ENCODE peak calls at places on chromosomes 1 and 21, in five cellular contexts. D is CD8-positive, alpha-beta T cell; G is OCI-LY7; E is colonic mucosa; A is cardiac fibroblast. P is an unnamed sample.

GRCh38 chr1:236421022-236421421 is 26.9 kb downstream of the EDARADD start:
- DNase-seq in G (no peak), D (no peak), A (peak), E (no peak), P (no peak)

GRCh38 chr1:82718719-82719419 is 918.1 kb downstream of the ADGRL2 start:
- DNase-seq in E (no peak), G (no peak), D (no peak), A (no peak), P (no peak)

GRCh38 chr1:84803604-84804003 is 89.4 kb downstream of the LPAR3 start:
- DNase-seq in A (no peak), G (no peak), D (no peak), E (peak), P (no peak)

GRCh38 chr1:178310685-178311105 is 186.1 kb downstream of the CLEC20A start:
- DNase-seq in D (no peak), G (peak), A (peak), E (no peak), P (no peak)

GRCh38 chr1:14443164-14443787 is 155.2 kb upstream of the KAZN start:
- DNase-seq in D (no peak), A (no peak), G (no peak), E (no peak), P (no peak)

GRCh38 chr1:20219991-20220390 is 33.7 kb upstream of the PLA2G2C start:
- DNase-seq in G (no peak), A (no peak), E (no peak), D (no peak), P (no peak)

GRCh38 chr1:91864017-91864700 is 21.8 kb downstream of the TGFBR3 start:
- DNase-seq in D (no peak), A (peak), G (no peak), E (no peak), P (no peak)

GRCh38 chr1:63713627-63714481 is 60.0 kb upstream of the ROR1 start:
- DNase-seq in E (no peak), G (no peak), D (no peak), A (peak), P (no peak)

GRCh38 chr1:244970236-244970652 is 105.9 kb upstream of the HNRNPU start:
- DNase-seq in D (no peak), E (no peak), G (peak), A (peak), P (no peak)

GRCh38 chr1:246476771-246477170 is 30.3 kb downstream of the SMYD3 start:
- DNase-seq in E (no peak), G (no peak), D (no peak), A (no peak), P (no peak)

GRCh38 chr1:116982319-116983004 is 19.1 kb upstream of the CD101 start:
- DNase-seq in A (no peak), E (peak), G (no peak), D (no peak), P (no peak)

DNA sequence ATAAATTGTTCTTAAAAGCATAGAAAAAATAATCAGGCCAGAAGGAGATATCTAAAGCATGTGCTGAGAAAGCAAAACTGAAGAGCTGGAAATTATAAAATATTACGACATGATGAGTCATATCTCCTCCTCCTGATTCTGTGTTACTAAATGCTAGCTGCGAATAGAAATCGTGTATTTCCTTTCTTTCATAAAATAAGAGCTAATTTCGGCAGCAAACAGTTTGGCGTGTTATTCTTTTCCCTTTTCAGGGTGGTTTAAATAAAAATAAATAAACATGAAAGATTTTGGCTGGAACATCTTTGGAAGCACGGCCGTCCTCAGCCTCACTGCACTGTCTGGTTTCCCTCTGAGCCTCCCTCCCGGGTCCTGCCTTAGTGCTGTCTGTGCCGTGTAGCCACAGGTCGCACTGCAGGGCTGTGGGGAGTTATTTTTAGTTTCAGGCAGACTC is 56.0 kb downstream of the ADARB1 start:
- DNase-seq in G (no peak), D (no peak), E (no peak), A (peak), P (no peak)
- H3K4me3 ChIP-seq in G (no peak), D (no peak), E (no peak), A (peak), P (no peak)

GRCh38 chr1:114154146-114154962 is 685 bp upstream of the SYT6 start:
- DNase-seq in A (peak), E (no peak), G (no peak), D (no peak), P (no peak)

GRCh38 chr1:114152211-114153050 is 1.2 kb downstream of the SYT6 start:
- DNase-seq in D (no peak), G (no peak), A (peak), E (no peak), P (no peak)

GRCh38 chr1:114153051-114153620 is 533 bp downstream of the SYT6 start:
- DNase-seq in G (no peak), D (no peak), A (no peak), E (no peak), P (no peak)

GRCh38 chr1:114154963-114155322 is 1.3 kb upstream of the SYT6 start:
- DNase-seq in G (no peak), E (no peak), D (no peak), A (peak), P (no peak)

GRCh38 chr1:114153621-114154145 is at the start of gene SYT6:
- DNase-seq in D (no peak), A (no peak), E (no peak), G (no peak), P (no peak)
- H3K4me3 ChIP-seq in D (peak), A (no peak), E (peak), G (no peak), P (no peak)

GRCh38 chr1:66532798-66533783 is 862 bp upstream of the SGIP1 start:
- DNase-seq in G (no peak), D (no peak), E (no peak), A (peak), P (no peak)
- H3K4me3 ChIP-seq in G (no peak), D (peak), E (peak), A (peak), P (peak)

DNA sequence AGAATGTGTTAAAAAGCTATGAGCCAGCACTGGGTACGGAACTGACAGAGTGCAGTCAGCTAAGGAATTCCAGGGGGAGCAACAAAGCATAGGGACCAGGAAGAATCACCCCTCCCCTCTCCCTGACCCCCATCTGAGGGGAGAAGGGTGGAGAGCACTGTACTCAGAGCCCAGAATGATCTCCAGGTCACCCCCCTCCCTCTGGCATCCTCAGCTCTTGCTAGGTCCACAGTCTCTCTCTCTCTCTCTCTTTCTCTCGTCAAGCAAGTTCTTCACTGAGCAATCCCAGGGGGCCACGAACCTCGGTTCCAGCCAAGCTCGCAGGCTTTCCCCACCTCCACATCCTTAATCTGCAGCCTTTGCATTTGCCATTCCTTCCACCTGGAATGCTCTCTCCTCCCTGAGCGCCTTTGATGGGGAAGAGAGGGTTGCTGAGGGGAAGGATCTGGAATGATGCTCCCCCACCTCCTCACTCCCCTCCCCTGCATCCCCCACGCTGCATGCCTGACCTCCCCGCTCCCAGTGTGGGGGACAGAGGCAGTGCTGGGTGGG is 6.7 kb upstream of the WASF2 start:
- DNase-seq in G (no peak), E (no peak), D (no peak), A (peak), P (no peak)
- H3K4me3 ChIP-seq in G (no peak), E (no peak), D (no peak), A (peak), P (no peak)

GRCh38 chr1:9890224-9890731 is 19.8 kb downstream of the CTNNBIP1 start:
- DNase-seq in G (no peak), E (no peak), D (no peak), A (peak), P (no peak)

GRCh38 chr1:9889411-9889810 is 20.7 kb downstream of the CTNNBIP1 start:
- DNase-seq in A (no peak), D (no peak), G (peak), E (no peak), P (no peak)

GRCh38 chr1:9894115-9894514 is 16.0 kb downstream of the CTNNBIP1 start:
- DNase-seq in A (no peak), D (no peak), E (no peak), G (no peak), P (no peak)

GRCh38 chr1:9891207-9891606 is 18.9 kb downstream of the CTNNBIP1 start:
- DNase-seq in A (no peak), D (no peak), G (no peak), E (no peak), P (no peak)

GRCh38 chr1:9892563-9893528 is 17.2 kb downstream of the CTNNBIP1 start:
- DNase-seq in E (no peak), G (no peak), D (no peak), A (peak), P (no peak)
- H3K4me3 ChIP-seq in E (no peak), G (no peak), D (no peak), A (no peak), P (peak)

GRCh38 chr1:46465981-46466476 is 23.6 kb upstream of the DMBX1 start:
- DNase-seq in D (no peak), A (no peak), G (no peak), E (no peak), P (no peak)
- H3K4me3 ChIP-seq in D (no peak), A (peak), G (peak), E (no peak), P (peak)

GRCh38 chr1:205259361-205259832 is 31.7 kb downstream of the TMCC2 start:
- DNase-seq in A (peak), D (no peak), G (peak), E (no peak), P (no peak)

GRCh38 chr1:205262706-205263105 is 35.0 kb downstream of the TMCC2 start:
- DNase-seq in A (no peak), E (no peak), D (no peak), G (no peak), P (no peak)

GRCh38 chr1:205263580-205264190 is 35.9 kb downstream of the TMCC2 start:
- DNase-seq in E (no peak), G (no peak), D (no peak), A (peak), P (no peak)

GRCh38 chr1:205259998-205260397 is 32.3 kb downstream of the TMCC2 start:
- DNase-seq in E (no peak), D (no peak), A (no peak), G (no peak), P (no peak)

GRCh38 chr1:205261946-205262668 is 34.4 kb downstream of the TMCC2 start:
- DNase-seq in E (no peak), G (no peak), D (no peak), A (peak), P (no peak)
- H3K4me3 ChIP-seq in E (no peak), G (no peak), D (no peak), A (no peak), P (no peak)

GRCh38 chr1:226202246-226202645 is 15.7 kb upstream of the ACBD3 start:
- DNase-seq in G (no peak), A (no peak), E (no peak), D (no peak), P (no peak)
- H3K4me3 ChIP-seq in G (no peak), A (no peak), E (no peak), D (no peak), P (no peak)

GRCh38 chr1:6496360-6496704 is 4.9 kb upstream of the PLEKHG5 start:
- DNase-seq in E (no peak), D (no peak), G (no peak), A (no peak), P (no peak)
- H3K4me3 ChIP-seq in E (no peak), D (no peak), G (no peak), A (peak), P (peak)

DNA sequence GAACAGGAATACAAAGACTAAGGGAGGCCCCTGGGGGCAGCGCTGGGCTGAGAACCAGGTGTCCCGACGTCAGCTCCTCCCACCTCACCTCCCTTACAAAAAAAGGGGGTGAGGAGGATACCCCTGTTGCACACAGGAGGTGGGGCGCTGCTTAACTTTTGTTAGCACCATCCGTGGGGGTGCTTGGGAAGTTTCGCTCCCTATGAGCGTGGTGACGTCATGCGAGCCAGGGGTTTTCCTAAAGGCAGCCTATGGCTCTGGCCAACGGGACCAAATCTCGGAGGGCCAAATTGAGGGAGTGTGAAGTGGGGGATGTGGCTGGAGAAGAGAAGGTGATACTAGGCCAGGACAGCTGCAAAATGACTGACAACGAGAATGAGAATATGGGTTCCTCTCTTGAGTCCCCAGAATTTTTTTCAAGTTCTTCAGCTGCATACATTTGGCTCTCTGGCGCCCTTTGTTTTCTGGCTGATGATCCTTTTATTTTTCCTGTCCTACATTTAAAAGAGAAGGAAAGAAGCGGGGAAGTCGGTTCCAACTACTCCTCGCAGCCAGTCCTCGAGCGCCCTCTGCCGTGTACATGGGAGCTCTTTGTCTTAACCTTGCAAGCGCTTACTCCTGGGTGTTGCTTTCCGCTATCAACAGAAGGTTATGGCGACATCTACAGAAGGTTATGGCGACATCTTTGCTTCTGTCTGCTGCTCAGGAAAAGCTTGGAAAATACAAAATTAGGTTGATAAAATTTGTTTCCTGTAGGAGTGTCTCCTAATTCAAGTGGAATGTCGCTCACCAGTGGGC is 48.0 kb upstream of the ZC3H11B start:
- DNase-seq in G (no peak), A (peak), E (peak), D (no peak), P (peak)
- H3K4me3 ChIP-seq in G (no peak), A (peak), E (no peak), D (no peak), P (peak)

P was measured in Panc1.